ENCODE peak calls at places on chromosomes 1 and 21, in five cellular contexts. X is IMR-90, O is SK-N-SH, E is GM12878, Z is K562. M is an unnamed sample.

GRCh38 chr1:247407180-247407616 is 8.8 kb upstream of the NLRP3 start:
- DNase-seq in X (no peak), O (no peak), E (peak), Z (no peak), M (no peak)

GRCh38 chr1:155847823-155848529 is 9.0 kb downstream of the GON4L start:
- DNase-seq in X (no peak), O (no peak), E (no peak), Z (no peak), M (no peak)

GRCh38 chr1:19110266-19110927 is 99.7 kb downstream of the UBR4 start:
- DNase-seq in X (no peak), O (no peak), E (no peak), Z (no peak), M (no peak)

GRCh38 chr1:194829492-194829891 is 1643.1 kb upstream of the B3GALT2 start:
- DNase-seq in X (peak), O (no peak), E (no peak), Z (no peak), M (no peak)

GRCh38 chr1:42639116-42639515 is 19.1 kb upstream of the PPIH start:
- DNase-seq in X (peak), O (no peak), E (no peak), Z (peak), M (no peak)

GRCh38 chr1:211345719-211346118 is 19.1 kb downstream of the TRAF5 start:
- DNase-seq in X (peak), O (no peak), E (no peak), Z (no peak), M (no peak)

GRCh38 chr1:194358208-194358581 is 1171.8 kb upstream of the B3GALT2 start:
- DNase-seq in X (no peak), O (no peak), E (no peak), Z (no peak), M (no peak)

GRCh38 chr1:156497078-156497742 is 3.4 kb downstream of the MEF2D start:
- DNase-seq in X (no peak), O (no peak), E (no peak), Z (no peak), M (no peak)

GRCh38 chr21:46052703-46053651 is 44.9 kb upstream of the COL6A2 start:
- DNase-seq in X (peak), O (no peak), E (no peak), Z (no peak), M (peak)

GRCh38 chr1:225596152-225596551 is 56.8 kb downstream of the ENAH start:
- DNase-seq in X (peak), O (no peak), E (no peak), Z (no peak), M (no peak)

GRCh38 chr1:54979327-54979891 is 1.0 kb upstream of the TMEM61 start:
- DNase-seq in X (no peak), O (no peak), E (no peak), Z (no peak), M (no peak)

GRCh38 chr1:3898475-3898735 is 1.7 kb downstream of the C1orf174 start:
- DNase-seq in X (no peak), O (no peak), E (no peak), Z (no peak), M (no peak)

GRCh38 chr1:156912861-156913808 is 7.3 kb upstream of the LRRC71 start:
- DNase-seq in X (no peak), O (peak), E (no peak), Z (peak), M (no peak)

GRCh38 chr1:154835531-154836285 is 34.4 kb downstream of the KCNN3 start:
- DNase-seq in X (no peak), O (no peak), E (no peak), Z (no peak), M (no peak)

GRCh38 chr1:43997295-43997694 is 5.9 kb downstream of the CCDC24 start:
- DNase-seq in X (no peak), O (peak), E (no peak), Z (no peak), M (no peak)

GRCh38 chr21:42572906-42573495 is 59.3 kb downstream of the SLC37A1 start:
- DNase-seq in X (no peak), O (no peak), E (no peak), Z (no peak), M (no peak)

GRCh38 chr21:28554660-28555475 is 437.8 kb downstream of the LTN1 start:
- DNase-seq in X (peak), O (no peak), E (no peak), Z (no peak), M (no peak)

GRCh38 chr21:21612446-21612845 is 614.2 kb downstream of the NCAM2 start:
- DNase-seq in X (peak), O (no peak), E (no peak), Z (no peak), M (no peak)

GRCh38 chr1:31431351-31431750 is 18.3 kb downstream of the SERINC2 start:
- DNase-seq in X (no peak), O (no peak), E (no peak), Z (no peak), M (no peak)

GRCh38 chr21:46069166-46069565 is 28.7 kb upstream of the COL6A2 start:
- DNase-seq in X (no peak), O (no peak), E (no peak), Z (no peak), M (no peak)

GRCh38 chr1:167584581-167584980 is 31.0 kb upstream of the CREG1 start:
- DNase-seq in X (no peak), O (no peak), E (no peak), Z (no peak), M (no peak)

GRCh38 chr1:39321979-39322378 is 117.5 kb downstream of the MACF1 start:
- DNase-seq in X (no peak), O (no peak), E (peak), Z (no peak), M (no peak)

GRCh38 chr21:42835611-42836401 is 43.5 kb downstream of the WDR4 start:
- DNase-seq in X (no peak), O (no peak), E (no peak), Z (no peak), M (no peak)

GRCh38 chr1:219527994-219528393 is 84.9 kb downstream of the ZC3H11B start:
- DNase-seq in X (no peak), O (no peak), E (no peak), Z (no peak), M (no peak)

GRCh38 chr21:36246080-36246631 is 73.8 kb upstream of the MORC3 start:
- DNase-seq in X (no peak), O (no peak), E (no peak), Z (no peak), M (no peak)

GRCh38 chr1:151710187-151710586 is 6.4 kb downstream of the CELF3 start:
- DNase-seq in X (peak), O (peak), E (no peak), Z (peak), M (no peak)

GRCh38 chr1:111976842-111977241 is 12.6 kb downstream of the KCND3 start:
- DNase-seq in X (no peak), O (no peak), E (no peak), Z (no peak), M (no peak)

GRCh38 chr1:35660581-35661473 is 19.5 kb upstream of the PSMB2 start:
- DNase-seq in X (peak), O (no peak), E (no peak), Z (peak), M (no peak)

GRCh38 chr1:201358596-201358995 is 18.9 kb downstream of the TNNT2 start:
- DNase-seq in X (peak), O (no peak), E (no peak), Z (no peak), M (no peak)

GRCh38 chr1:184533049-184533448 is 146.2 kb downstream of the C1orf21 start:
- DNase-seq in X (no peak), O (no peak), E (no peak), Z (no peak), M (no peak)

GRCh38 chr21:16058896-16059295 is 329.1 kb downstream of the USP25 start:
- DNase-seq in X (no peak), O (no peak), E (no peak), Z (no peak), M (no peak)

GRCh38 chr1:63524166-63524565 is 841 bp downstream of the EFCAB7 start:
- DNase-seq in X (no peak), O (peak), E (no peak), Z (no peak), M (peak)

DNA sequence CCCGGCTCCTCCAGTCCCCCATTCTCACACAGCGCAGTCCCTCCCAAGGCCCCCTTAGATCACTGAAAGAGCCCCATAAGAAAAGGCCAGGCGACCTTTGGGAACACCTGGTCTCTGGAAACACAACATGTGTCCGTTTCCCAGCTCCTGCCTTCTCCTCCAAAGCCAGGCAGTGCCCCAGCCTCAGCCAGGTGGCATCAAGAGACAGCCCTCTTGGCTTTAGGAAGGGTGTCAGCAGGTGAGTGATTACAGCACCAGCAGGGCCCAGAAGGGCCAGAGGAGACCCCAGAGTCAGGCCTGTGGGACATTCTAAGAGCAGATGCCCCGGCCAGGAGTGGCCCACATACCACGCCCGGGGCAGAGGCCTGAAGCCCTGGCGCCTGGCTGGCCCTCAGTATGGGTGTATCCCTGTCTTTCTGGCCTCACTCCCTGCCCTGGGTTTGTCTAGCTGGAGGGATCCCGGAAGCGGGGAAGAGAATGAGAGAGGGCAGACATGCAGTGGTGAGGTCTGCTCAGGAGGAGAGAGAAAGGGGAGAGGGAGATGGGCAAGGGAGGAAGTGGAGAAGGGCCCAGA is 109.2 kb downstream of the CASZ1 start:
- DNase-seq in X (no peak), O (no peak), E (no peak), Z (no peak), M (no peak)
- TF ChIP-seq RCOR1 in X (no peak), O (no peak), E (no peak), Z (no peak), M (no peak)

DNA sequence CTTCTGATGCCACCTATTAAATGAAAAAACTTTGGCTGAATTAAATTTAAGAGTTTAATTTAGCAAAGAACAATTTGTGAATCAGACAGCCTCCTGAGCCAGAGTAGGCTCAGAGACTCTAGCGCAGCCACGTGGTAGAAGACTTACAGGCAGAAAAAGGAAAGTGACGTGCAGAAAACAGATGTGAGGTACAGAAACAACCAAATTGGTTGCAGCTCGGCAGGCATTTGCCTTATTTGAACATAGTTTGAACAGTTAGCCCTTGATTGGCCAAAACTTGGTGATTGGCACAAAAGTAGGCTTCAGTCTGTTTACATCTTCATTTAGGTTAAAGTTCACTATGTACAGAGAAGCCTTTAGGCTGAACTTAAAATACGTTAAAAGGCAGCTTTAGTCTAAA is 22.9 kb downstream of the TCP10L start:
- DNase-seq in X (peak), O (no peak), E (no peak), Z (no peak), M (no peak)
- TF ChIP-seq RCOR1 in X (no peak), O (no peak), E (no peak), Z (no peak), M (no peak)

GRCh38 chr1:222995620-222996306 is 147.3 kb downstream of the TLR5 start:
- DNase-seq in X (no peak), O (no peak), E (no peak), Z (no peak), M (no peak)
- TF ChIP-seq RCOR1 in X (no peak), O (no peak), E (no peak), Z (no peak), M (no peak)

GRCh38 chr1:58855351-58856165 is 71.7 kb upstream of the JUN start:
- DNase-seq in X (no peak), O (no peak), E (no peak), Z (no peak), M (no peak)
- TF ChIP-seq RCOR1 in X (no peak), O (no peak), E (no peak), Z (no peak), M (no peak)

GRCh38 chr1:200336111-200336845 is 73.6 kb downstream of the ZNF281 start:
- DNase-seq in X (peak), O (no peak), E (no peak), Z (no peak), M (peak)

GRCh38 chr1:200334661-200335256 is 75.1 kb downstream of the ZNF281 start:
- DNase-seq in X (no peak), O (no peak), E (no peak), Z (no peak), M (no peak)

GRCh38 chr1:200336901-200337391 is 72.9 kb downstream of the ZNF281 start:
- DNase-seq in X (no peak), O (no peak), E (no peak), Z (no peak), M (peak)

GRCh38 chr1:200337410-200337809 is 72.4 kb downstream of the ZNF281 start:
- DNase-seq in X (no peak), O (no peak), E (no peak), Z (no peak), M (no peak)

GRCh38 chr1:200337831-200338230 is 72.0 kb downstream of the ZNF281 start:
- DNase-seq in X (no peak), O (no peak), E (no peak), Z (no peak), M (no peak)
- TF ChIP-seq RCOR1 in X (no peak), O (no peak), E (no peak), Z (no peak), M (no peak)

DNA sequence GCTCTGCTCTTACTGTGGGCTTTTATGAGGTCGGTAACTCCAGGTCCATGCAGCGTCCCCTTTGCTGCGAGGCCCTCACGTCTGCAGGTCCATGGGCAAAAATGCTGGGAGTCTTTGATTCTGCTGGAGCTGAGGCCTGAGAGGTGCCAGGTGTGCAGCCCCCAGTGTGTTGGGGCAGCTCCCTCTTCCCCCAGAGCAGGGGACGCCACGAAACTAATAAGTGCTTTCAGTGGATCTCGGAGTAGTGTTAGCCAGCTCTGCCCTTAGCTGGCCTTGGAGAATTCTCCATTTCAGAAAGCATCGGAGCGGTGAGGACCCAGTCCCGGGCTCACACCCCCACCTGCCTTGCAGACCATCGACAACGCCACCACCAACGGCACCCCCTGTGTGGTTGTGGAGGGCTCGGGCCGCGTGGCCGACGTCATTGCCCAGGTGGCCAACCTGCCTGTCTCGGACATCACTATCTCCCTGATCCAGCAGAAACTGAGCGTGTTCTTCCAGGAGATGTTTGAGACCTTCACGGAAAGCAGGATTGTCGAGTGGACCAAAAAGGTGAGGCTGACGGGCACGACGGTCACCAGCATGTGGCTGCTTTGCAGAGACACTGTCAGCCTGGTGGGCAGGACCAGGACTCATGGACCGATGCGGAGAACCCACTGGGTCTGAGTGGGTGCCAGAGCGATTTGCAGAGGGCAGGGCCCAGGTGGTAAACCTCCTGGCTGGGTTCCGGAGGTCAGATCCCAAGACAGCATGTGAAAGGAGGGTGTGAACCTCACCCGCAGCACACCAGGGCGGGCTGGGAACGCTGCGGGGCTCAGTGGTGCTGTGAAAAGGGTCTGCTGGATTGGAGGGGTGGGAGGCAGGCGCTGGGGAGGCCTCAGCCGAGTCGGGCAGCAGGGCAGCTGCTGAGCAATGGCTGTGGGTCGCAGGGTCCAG is 25.5 kb downstream of the TRPM2 start:
- DNase-seq in X (no peak), O (peak), E (no peak), Z (no peak), M (no peak)
- TF ChIP-seq RCOR1 in X (no peak), O (no peak), E (no peak), Z (no peak), M (no peak)

DNA sequence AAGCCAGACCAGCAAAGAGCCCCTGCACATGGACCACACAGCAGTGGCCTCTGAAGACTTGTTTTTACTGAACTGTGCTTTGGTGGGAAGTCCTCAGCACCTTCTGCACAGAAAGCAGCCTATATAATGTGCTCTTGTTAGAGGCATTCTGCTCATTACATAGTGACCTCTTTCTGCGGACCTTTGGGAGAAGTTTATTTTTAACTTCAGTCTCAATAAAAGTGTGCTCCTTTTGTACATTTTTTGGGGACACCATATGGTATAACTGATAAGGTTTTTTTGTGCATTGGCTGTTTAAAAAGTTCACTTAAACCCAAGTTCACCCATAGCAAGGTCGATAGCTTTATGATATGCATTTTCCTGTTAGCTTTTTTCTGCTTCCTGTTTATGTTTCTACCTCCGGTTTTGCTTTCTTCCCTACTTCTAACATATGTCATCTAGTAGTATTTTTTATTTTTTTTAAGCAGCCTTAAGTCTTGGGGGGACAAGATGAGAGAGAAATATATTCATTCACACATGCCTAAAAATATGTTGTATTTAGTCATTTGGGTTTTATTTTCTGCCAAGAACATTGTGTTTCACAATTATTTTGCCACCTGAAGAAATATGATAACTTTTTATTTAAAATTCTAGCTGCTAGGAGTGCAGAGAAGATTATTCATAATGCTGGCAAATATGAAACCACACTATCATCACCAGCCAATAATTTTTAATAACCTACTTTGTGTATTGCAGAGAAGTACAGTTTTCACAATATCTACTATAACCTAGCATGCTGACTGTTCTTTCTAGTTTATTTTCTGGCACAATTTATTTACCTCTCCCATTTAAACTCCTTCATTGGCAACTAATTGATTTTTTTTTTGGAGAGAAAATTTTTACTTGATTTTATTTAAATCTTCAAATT is 22.9 kb upstream of the SLC19A2 start:
- DNase-seq in X (no peak), O (no peak), E (no peak), Z (peak), M (no peak)
- TF ChIP-seq RCOR1 in X (no peak), O (no peak), E (no peak), Z (no peak), M (no peak)

M was measured in A549.